ENCODE peak calls at places on chromosomes 16 and 17, in eight cellular contexts. One of them, this sample, is unnamed.

GRCh38 chr17:78497115-78497540 is 80.1 kb downstream of the DNAH17 start:
- DNase-seq in AML-193: peak
- DNase-seq in stimulated activated CD4-positive, alpha-beta T cell treated with anti-CD3 and anti-CD28 coated beads, Interleukin-2, amount 100 ng/mL, for 24 hours: peak
- DNase-seq in activated T-helper 1 cell treated with anti-CD3 and anti-CD28 coated beads, Interleukin-2, amount 50 U/mL, for 16 hours: no peak
- DNase-seq in HL-60: peak
- DNase-seq in GM23338: peak
- DNase-seq in activated CD8-positive, alpha-beta T cell treated with anti-CD3 and anti-CD28 coated beads, Interleukin-2, amount 10 ng/mL, durations not matched to agents 7 days and 5 days: peak
- DNase-seq in D341Med: peak
- DNase-seq in this sample: peak

GRCh38 chr16:5064915-5065314 is 841 bp downstream of the C16orf89 start:
- DNase-seq in AML-193: no peak
- DNase-seq in stimulated activated CD4-positive, alpha-beta T cell treated with anti-CD3 and anti-CD28 coated beads, Interleukin-2, amount 100 ng/mL, for 24 hours: no peak
- DNase-seq in activated T-helper 1 cell treated with anti-CD3 and anti-CD28 coated beads, Interleukin-2, amount 50 U/mL, for 16 hours: no peak
- DNase-seq in HL-60: no peak
- DNase-seq in GM23338: no peak
- DNase-seq in activated CD8-positive, alpha-beta T cell treated with anti-CD3 and anti-CD28 coated beads, Interleukin-2, amount 10 ng/mL, durations not matched to agents 7 days and 5 days: no peak
- DNase-seq in D341Med: no peak
- DNase-seq in this sample: no peak

GRCh38 chr17:29732613-29733012 is 109.9 kb upstream of the CORO6 start:
- DNase-seq in AML-193: no peak
- DNase-seq in stimulated activated CD4-positive, alpha-beta T cell treated with anti-CD3 and anti-CD28 coated beads, Interleukin-2, amount 100 ng/mL, for 24 hours: no peak
- DNase-seq in activated T-helper 1 cell treated with anti-CD3 and anti-CD28 coated beads, Interleukin-2, amount 50 U/mL, for 16 hours: no peak
- DNase-seq in HL-60: no peak
- DNase-seq in GM23338: no peak
- DNase-seq in activated CD8-positive, alpha-beta T cell treated with anti-CD3 and anti-CD28 coated beads, Interleukin-2, amount 10 ng/mL, durations not matched to agents 7 days and 5 days: no peak
- DNase-seq in D341Med: no peak
- DNase-seq in this sample: no peak

GRCh38 chr17:27153005-27153404 is 140.9 kb upstream of the WSB1 start:
- DNase-seq in AML-193: no peak
- DNase-seq in stimulated activated CD4-positive, alpha-beta T cell treated with anti-CD3 and anti-CD28 coated beads, Interleukin-2, amount 100 ng/mL, for 24 hours: no peak
- DNase-seq in activated T-helper 1 cell treated with anti-CD3 and anti-CD28 coated beads, Interleukin-2, amount 50 U/mL, for 16 hours: no peak
- DNase-seq in HL-60: no peak
- DNase-seq in GM23338: no peak
- DNase-seq in activated CD8-positive, alpha-beta T cell treated with anti-CD3 and anti-CD28 coated beads, Interleukin-2, amount 10 ng/mL, durations not matched to agents 7 days and 5 days: no peak
- DNase-seq in D341Med: no peak
- DNase-seq in this sample: no peak

GRCh38 chr17:50087246-50087911 is 7.8 kb upstream of the PDK2 start:
- DNase-seq in AML-193: peak
- DNase-seq in stimulated activated CD4-positive, alpha-beta T cell treated with anti-CD3 and anti-CD28 coated beads, Interleukin-2, amount 100 ng/mL, for 24 hours: peak
- DNase-seq in activated T-helper 1 cell treated with anti-CD3 and anti-CD28 coated beads, Interleukin-2, amount 50 U/mL, for 16 hours: peak
- DNase-seq in HL-60: no peak
- DNase-seq in GM23338: peak
- DNase-seq in activated CD8-positive, alpha-beta T cell treated with anti-CD3 and anti-CD28 coated beads, Interleukin-2, amount 10 ng/mL, durations not matched to agents 7 days and 5 days: peak
- DNase-seq in D341Med: peak
- DNase-seq in this sample: peak

GRCh38 chr16:81214745-81215166 is 23.7 kb upstream of the BCO1 start:
- DNase-seq in AML-193: no peak
- DNase-seq in stimulated activated CD4-positive, alpha-beta T cell treated with anti-CD3 and anti-CD28 coated beads, Interleukin-2, amount 100 ng/mL, for 24 hours: no peak
- DNase-seq in activated T-helper 1 cell treated with anti-CD3 and anti-CD28 coated beads, Interleukin-2, amount 50 U/mL, for 16 hours: no peak
- DNase-seq in HL-60: no peak
- DNase-seq in GM23338: peak
- DNase-seq in activated CD8-positive, alpha-beta T cell treated with anti-CD3 and anti-CD28 coated beads, Interleukin-2, amount 10 ng/mL, durations not matched to agents 7 days and 5 days: no peak
- DNase-seq in D341Med: no peak
- DNase-seq in this sample: no peak

GRCh38 chr16:8923199-8923598 is 40.5 kb downstream of the USP7 start:
- DNase-seq in AML-193: no peak
- DNase-seq in stimulated activated CD4-positive, alpha-beta T cell treated with anti-CD3 and anti-CD28 coated beads, Interleukin-2, amount 100 ng/mL, for 24 hours: no peak
- DNase-seq in activated T-helper 1 cell treated with anti-CD3 and anti-CD28 coated beads, Interleukin-2, amount 50 U/mL, for 16 hours: no peak
- DNase-seq in HL-60: no peak
- DNase-seq in GM23338: no peak
- DNase-seq in activated CD8-positive, alpha-beta T cell treated with anti-CD3 and anti-CD28 coated beads, Interleukin-2, amount 10 ng/mL, durations not matched to agents 7 days and 5 days: no peak
- DNase-seq in D341Med: no peak
- DNase-seq in this sample: no peak

GRCh38 chr17:48184721-48185120 is 77.2 kb downstream of the SNX11 start:
- DNase-seq in AML-193: no peak
- DNase-seq in stimulated activated CD4-positive, alpha-beta T cell treated with anti-CD3 and anti-CD28 coated beads, Interleukin-2, amount 100 ng/mL, for 24 hours: no peak
- DNase-seq in activated T-helper 1 cell treated with anti-CD3 and anti-CD28 coated beads, Interleukin-2, amount 50 U/mL, for 16 hours: no peak
- DNase-seq in HL-60: no peak
- DNase-seq in GM23338: no peak
- DNase-seq in activated CD8-positive, alpha-beta T cell treated with anti-CD3 and anti-CD28 coated beads, Interleukin-2, amount 10 ng/mL, durations not matched to agents 7 days and 5 days: no peak
- DNase-seq in D341Med: no peak
- DNase-seq in this sample: no peak

GRCh38 chr16:67399749-67400704 is 6.7 kb upstream of the TPPP3 start:
- DNase-seq in AML-193: no peak
- DNase-seq in stimulated activated CD4-positive, alpha-beta T cell treated with anti-CD3 and anti-CD28 coated beads, Interleukin-2, amount 100 ng/mL, for 24 hours: no peak
- DNase-seq in activated T-helper 1 cell treated with anti-CD3 and anti-CD28 coated beads, Interleukin-2, amount 50 U/mL, for 16 hours: no peak
- DNase-seq in HL-60: no peak
- DNase-seq in GM23338: no peak
- DNase-seq in activated CD8-positive, alpha-beta T cell treated with anti-CD3 and anti-CD28 coated beads, Interleukin-2, amount 10 ng/mL, durations not matched to agents 7 days and 5 days: no peak
- DNase-seq in D341Med: no peak
- DNase-seq in this sample: no peak

GRCh38 chr16:11783319-11784047 is 13.6 kb downstream of the ZC3H7A start:
- DNase-seq in AML-193: no peak
- DNase-seq in stimulated activated CD4-positive, alpha-beta T cell treated with anti-CD3 and anti-CD28 coated beads, Interleukin-2, amount 100 ng/mL, for 24 hours: no peak
- DNase-seq in activated T-helper 1 cell treated with anti-CD3 and anti-CD28 coated beads, Interleukin-2, amount 50 U/mL, for 16 hours: no peak
- DNase-seq in HL-60: no peak
- DNase-seq in GM23338: no peak
- DNase-seq in activated CD8-positive, alpha-beta T cell treated with anti-CD3 and anti-CD28 coated beads, Interleukin-2, amount 10 ng/mL, durations not matched to agents 7 days and 5 days: peak
- DNase-seq in D341Med: no peak
- DNase-seq in this sample: no peak

GRCh38 chr17:74737299-74738050 is 419 bp downstream of the RAB37 start:
- DNase-seq in AML-193: peak
- DNase-seq in stimulated activated CD4-positive, alpha-beta T cell treated with anti-CD3 and anti-CD28 coated beads, Interleukin-2, amount 100 ng/mL, for 24 hours: no peak
- DNase-seq in activated T-helper 1 cell treated with anti-CD3 and anti-CD28 coated beads, Interleukin-2, amount 50 U/mL, for 16 hours: no peak
- DNase-seq in HL-60: no peak
- DNase-seq in GM23338: peak
- DNase-seq in activated CD8-positive, alpha-beta T cell treated with anti-CD3 and anti-CD28 coated beads, Interleukin-2, amount 10 ng/mL, durations not matched to agents 7 days and 5 days: peak
- DNase-seq in D341Med: peak
- DNase-seq in this sample: peak

GRCh38 chr17:44363613-44364159 is at the start of gene FAM171A2:
- DNase-seq in AML-193: peak
- DNase-seq in stimulated activated CD4-positive, alpha-beta T cell treated with anti-CD3 and anti-CD28 coated beads, Interleukin-2, amount 100 ng/mL, for 24 hours: peak
- DNase-seq in activated T-helper 1 cell treated with anti-CD3 and anti-CD28 coated beads, Interleukin-2, amount 50 U/mL, for 16 hours: peak
- DNase-seq in HL-60: no peak
- DNase-seq in GM23338: peak
- DNase-seq in activated CD8-positive, alpha-beta T cell treated with anti-CD3 and anti-CD28 coated beads, Interleukin-2, amount 10 ng/mL, durations not matched to agents 7 days and 5 days: peak
- DNase-seq in D341Med: peak
- DNase-seq in this sample: peak

GRCh38 chr17:80945736-80946135 is 45.9 kb upstream of the CHMP6 start:
- DNase-seq in AML-193: no peak
- DNase-seq in stimulated activated CD4-positive, alpha-beta T cell treated with anti-CD3 and anti-CD28 coated beads, Interleukin-2, amount 100 ng/mL, for 24 hours: no peak
- DNase-seq in activated T-helper 1 cell treated with anti-CD3 and anti-CD28 coated beads, Interleukin-2, amount 50 U/mL, for 16 hours: no peak
- DNase-seq in HL-60: no peak
- DNase-seq in GM23338: no peak
- DNase-seq in activated CD8-positive, alpha-beta T cell treated with anti-CD3 and anti-CD28 coated beads, Interleukin-2, amount 10 ng/mL, durations not matched to agents 7 days and 5 days: no peak
- DNase-seq in D341Med: no peak
- DNase-seq in this sample: no peak

GRCh38 chr16:82016964-82017363 is 5.7 kb upstream of the SDR42E1 start:
- DNase-seq in AML-193: no peak
- DNase-seq in stimulated activated CD4-positive, alpha-beta T cell treated with anti-CD3 and anti-CD28 coated beads, Interleukin-2, amount 100 ng/mL, for 24 hours: no peak
- DNase-seq in activated T-helper 1 cell treated with anti-CD3 and anti-CD28 coated beads, Interleukin-2, amount 50 U/mL, for 16 hours: no peak
- DNase-seq in HL-60: no peak
- DNase-seq in GM23338: no peak
- DNase-seq in activated CD8-positive, alpha-beta T cell treated with anti-CD3 and anti-CD28 coated beads, Interleukin-2, amount 10 ng/mL, durations not matched to agents 7 days and 5 days: no peak
- DNase-seq in D341Med: no peak
- DNase-seq in this sample: no peak

GRCh38 chr17:36493956-36494355 is 7.5 kb downstream of the ZNHIT3 start:
- DNase-seq in AML-193: no peak
- DNase-seq in stimulated activated CD4-positive, alpha-beta T cell treated with anti-CD3 and anti-CD28 coated beads, Interleukin-2, amount 100 ng/mL, for 24 hours: no peak
- DNase-seq in activated T-helper 1 cell treated with anti-CD3 and anti-CD28 coated beads, Interleukin-2, amount 50 U/mL, for 16 hours: no peak
- DNase-seq in HL-60: no peak
- DNase-seq in GM23338: no peak
- DNase-seq in activated CD8-positive, alpha-beta T cell treated with anti-CD3 and anti-CD28 coated beads, Interleukin-2, amount 10 ng/mL, durations not matched to agents 7 days and 5 days: no peak
- DNase-seq in D341Med: no peak
- DNase-seq in this sample: no peak

GRCh38 chr17:34302626-34303025 is 16.6 kb upstream of the CCL8 start:
- DNase-seq in AML-193: no peak
- DNase-seq in stimulated activated CD4-positive, alpha-beta T cell treated with anti-CD3 and anti-CD28 coated beads, Interleukin-2, amount 100 ng/mL, for 24 hours: no peak
- DNase-seq in activated T-helper 1 cell treated with anti-CD3 and anti-CD28 coated beads, Interleukin-2, amount 50 U/mL, for 16 hours: no peak
- DNase-seq in HL-60: no peak
- DNase-seq in GM23338: no peak
- DNase-seq in activated CD8-positive, alpha-beta T cell treated with anti-CD3 and anti-CD28 coated beads, Interleukin-2, amount 10 ng/mL, durations not matched to agents 7 days and 5 days: no peak
- DNase-seq in D341Med: no peak
- DNase-seq in this sample: no peak

GRCh38 chr17:40259505-40259904 is 28.2 kb upstream of the CDC6 start:
- DNase-seq in AML-193: no peak
- DNase-seq in stimulated activated CD4-positive, alpha-beta T cell treated with anti-CD3 and anti-CD28 coated beads, Interleukin-2, amount 100 ng/mL, for 24 hours: no peak
- DNase-seq in activated T-helper 1 cell treated with anti-CD3 and anti-CD28 coated beads, Interleukin-2, amount 50 U/mL, for 16 hours: no peak
- DNase-seq in HL-60: no peak
- DNase-seq in GM23338: no peak
- DNase-seq in activated CD8-positive, alpha-beta T cell treated with anti-CD3 and anti-CD28 coated beads, Interleukin-2, amount 10 ng/mL, durations not matched to agents 7 days and 5 days: no peak
- DNase-seq in D341Med: no peak
- DNase-seq in this sample: no peak

GRCh38 chr17:31787857-31788570 is 71.0 kb downstream of the COPRS start:
- DNase-seq in AML-193: no peak
- DNase-seq in stimulated activated CD4-positive, alpha-beta T cell treated with anti-CD3 and anti-CD28 coated beads, Interleukin-2, amount 100 ng/mL, for 24 hours: no peak
- DNase-seq in activated T-helper 1 cell treated with anti-CD3 and anti-CD28 coated beads, Interleukin-2, amount 50 U/mL, for 16 hours: no peak
- DNase-seq in HL-60: no peak
- DNase-seq in GM23338: no peak
- DNase-seq in activated CD8-positive, alpha-beta T cell treated with anti-CD3 and anti-CD28 coated beads, Interleukin-2, amount 10 ng/mL, durations not matched to agents 7 days and 5 days: no peak
- DNase-seq in D341Med: no peak
- DNase-seq in this sample: no peak

This sample was measured in WERI-Rb-1.